ENCODE peak calls at places on chromosomes 4 and X, in four cellular contexts. E is activated gamma-delta T cell, H is NCI-H1105, A is type B pancreatic cell. N is an unnamed sample.

GRCh38 chr4:15457401-15458201 is 12.1 kb upstream of the CC2D2A start:
- DNase-seq in E (no peak), H (peak; percentile 12), A (no peak), N (no peak)

GRCh38 chr4:79201976-79202375 is 123.9 kb downstream of the NAA11 start:
- DNase-seq in E (no peak), H (no peak), A (no peak), N (no peak)

GRCh38 chrX:122868626-122869025 is 315.5 kb upstream of the GRIA3 start:
- DNase-seq in H (no peak), A (no peak), E (no peak), N (no peak)

GRCh38 chrX:40094041-40094899 is 3.5 kb downstream of the BCOR start:
- DNase-seq in A (peak; percentile 79), H (no peak), E (no peak), N (peak; percentile 69)

GRCh38 chrX:56788717-56789122 is 59.7 kb downstream of the NBDY start:
- DNase-seq in H (no peak), E (no peak), A (no peak), N (peak; percentile 50)

GRCh38 chr4:15035152-15035551 is 32.9 kb downstream of the CPEB2 start:
- DNase-seq in A (no peak), H (no peak), E (no peak), N (no peak)

GRCh38 chr4:177093964-177094363 is 215.7 kb upstream of the NEIL3 start:
- DNase-seq in A (no peak), E (no peak), H (no peak), N (no peak)

GRCh38 chr4:85937507-85937906 is 422.3 kb downstream of the MAPK10 start:
- DNase-seq in A (no peak), E (no peak), H (no peak), N (no peak)

GRCh38 chrX:119094819-119095218 is 22.0 kb downstream of the CT47C1 start:
- DNase-seq in E (no peak), A (no peak), H (no peak), N (no peak)

GRCh38 chr4:15714616-15715015 is 11.8 kb downstream of the BST1 start:
- DNase-seq in H (no peak), A (no peak), E (no peak), N (no peak)

GRCh38 chrX:142036111-142036510 is 132.4 kb downstream of the MAGEC1 start:
- DNase-seq in A (no peak), H (no peak), E (no peak), N (no peak)

GRCh38 chr4:75542824-75543223 is 13.0 kb upstream of the ODAPH start:
- DNase-seq in H (no peak), A (no peak), E (no peak), N (no peak)

GRCh38 chr4:155929833-155930232 is 23.8 kb downstream of the CTSO start:
- DNase-seq in E (no peak), A (no peak), H (no peak), N (no peak)

GRCh38 chr4:158873795-158874359 is 105.1 kb downstream of the FNIP2 start:
- DNase-seq in E (no peak), A (no peak), H (no peak), N (no peak)

GRCh38 chrX:30597258-30598012 is 19.9 kb upstream of the TASL start:
- DNase-seq in H (no peak), A (no peak), E (no peak), N (no peak)

GRCh38 chr4:53313510-53313909 is 52.4 kb downstream of the SCFD2 start:
- DNase-seq in H (no peak), E (no peak), A (no peak), N (no peak)

GRCh38 chr4:23747131-23747752 is 142.6 kb downstream of the PPARGC1A start:
- DNase-seq in E (no peak), H (no peak), A (no peak), N (no peak)

N was measured in sciatic nerve.